ENCODE peak calls at places on chromosomes 16 and 17, in ten cellular contexts. Y is NCI-H82; I is NCI-H1048; V is fibroblast of lung; O is suprapubic skin; U is NCI-H1436; H is CD4-positive, alpha-beta T cell; X is NCI-H146; C is AG04450; A is hepatic stellate cell. M is an unnamed sample.
A peak's percentile ranks its signal among the peaks of the same experiment; 100 is the strongest.

GRCh38 chr16:2474877-2475412 is at the start of gene TBC1D24:
- DNase-seq in O (peak; percentile 84), U (peak; percentile 60), A (peak; percentile 100), X (peak; percentile 87), Y (peak; percentile 88), V (peak; percentile 62), I (peak; percentile 27), C (no peak), H (peak; percentile 71), M (peak; percentile 100)

GRCh38 chr17:36703860-36704266 is 102.5 kb downstream of the MRM1 start:
- DNase-seq in Y (peak; percentile 24), O (no peak), A (peak; percentile 21), I (peak; percentile 57), V (peak; percentile 29), U (no peak), X (peak; percentile 23), H (peak; percentile 29), C (no peak), M (peak; percentile 68)

GRCh38 chr17:63780507-63780906 is 6.5 kb downstream of the DDX42 start:
- DNase-seq in I (no peak), H (no peak), X (no peak), A (no peak), U (peak; percentile 32), C (no peak), O (no peak), Y (no peak), V (peak; percentile 33), M (no peak)

GRCh38 chr16:89827383-89828198 is 684 bp upstream of the SPIRE2 start:
- DNase-seq in V (peak; percentile 56), U (no peak), A (peak; percentile 73), Y (peak; percentile 45), O (no peak), H (no peak), X (peak; percentile 61), C (no peak), I (no peak), M (peak; percentile 33)

GRCh38 chr17:73711184-73711583 is 66.9 kb upstream of the SDK2 start:
- DNase-seq in I (peak; percentile 6), C (no peak), A (no peak), Y (no peak), V (no peak), X (no peak), U (no peak), H (no peak), O (no peak), M (no peak)

GRCh38 chr16:52480237-52480636 is 66.7 kb downstream of the TOX3 start:
- DNase-seq in O (no peak), A (no peak), V (no peak), H (no peak), X (no peak), Y (no peak), C (no peak), I (no peak), U (no peak), M (no peak)

GRCh38 chr16:14015948-14016347 is 55.2 kb upstream of the MRTFB start:
- DNase-seq in H (no peak), I (no peak), A (peak; percentile 21), U (no peak), O (no peak), C (peak; percentile 80), X (no peak), V (peak; percentile 84), Y (no peak), M (peak; percentile 66)

GRCh38 chr17:21285164-21286065 is 904 bp downstream of the MAP2K3 start:
- DNase-seq in I (no peak), V (peak; percentile 57), X (peak; percentile 22), Y (no peak), C (no peak), U (no peak), A (no peak), O (peak; percentile 76), H (no peak), M (peak; percentile 38)

GRCh38 chr17:280901-281300 is 71.7 kb downstream of the RPH3AL start:
- DNase-seq in V (no peak), X (no peak), H (no peak), I (no peak), U (no peak), A (no peak), Y (no peak), O (no peak), C (no peak), M (no peak)

GRCh38 chr17:22441776-22442175 is 749.5 kb downstream of the KCNJ18 start:
- DNase-seq in U (no peak), C (no peak), O (no peak), V (no peak), X (no peak), H (no peak), A (no peak), I (no peak), Y (no peak), M (no peak)

GRCh38 chr16:11308493-11309283 is 27.6 kb upstream of the PRM1 start:
- DNase-seq in H (no peak), I (no peak), U (no peak), X (no peak), Y (peak; percentile 15), V (no peak), O (no peak), C (no peak), A (no peak), M (no peak)

GRCh38 chr16:57384248-57385070 is 12.2 kb downstream of the CX3CL1 start:
- DNase-seq in Y (no peak), U (no peak), H (no peak), O (no peak), I (no peak), V (no peak), C (no peak), A (no peak), X (no peak), M (no peak)

GRCh38 chr16:19166500-19166899 is 1.5 kb upstream of the SYT17 start:
- DNase-seq in I (no peak), X (peak; percentile 38), V (no peak), Y (peak; percentile 29), U (peak; percentile 23), O (no peak), H (no peak), A (no peak), C (no peak), M (no peak)

GRCh38 chr17:82062984-82063368 is 2.6 kb downstream of the DUS1L start:
- DNase-seq in A (no peak), I (no peak), H (no peak), X (no peak), U (no peak), C (no peak), Y (no peak), V (no peak), O (no peak), M (no peak)

M was measured in GM03348.